ENCODE peak calls at places on chromosome 13, in four cellular contexts. One of them, this sample, is unnamed.

GRCh38 chr13:66407159-66407558 is 823.0 kb downstream of the PCDH9 start:
- DNase-seq in sciatic nerve: no peak
- DNase-seq in heart left ventricle: no peak
- DNase-seq in tibial nerve: no peak
- DNase-seq in this sample: no peak

GRCh38 chr13:79187917-79188699 is 217.9 kb downstream of the RBM26 start:
- DNase-seq in sciatic nerve: no peak
- DNase-seq in heart left ventricle: no peak
- DNase-seq in tibial nerve: no peak
- DNase-seq in this sample: no peak

GRCh38 chr13:107827840-107828549 is 387.3 kb downstream of the LIG4 start:
- DNase-seq in sciatic nerve: no peak
- DNase-seq in heart left ventricle: no peak
- DNase-seq in tibial nerve: no peak
- DNase-seq in this sample: no peak

GRCh38 chr13:29743229-29743786 is 107.1 kb downstream of the UBL3 start:
- DNase-seq in sciatic nerve: peak
- DNase-seq in heart left ventricle: no peak
- DNase-seq in tibial nerve: peak
- DNase-seq in this sample: no peak

GRCh38 chr13:80903911-80904310 is 563.0 kb upstream of the SPRY2 start:
- DNase-seq in sciatic nerve: no peak
- DNase-seq in heart left ventricle: no peak
- DNase-seq in tibial nerve: no peak
- DNase-seq in this sample: no peak

GRCh38 chr13:106103779-106104178 is 431.7 kb downstream of the EFNB2 start:
- DNase-seq in sciatic nerve: no peak
- DNase-seq in heart left ventricle: no peak
- DNase-seq in tibial nerve: no peak
- DNase-seq in this sample: no peak

GRCh38 chr13:48403151-48403631 is 9.7 kb downstream of the LPAR6 start:
- DNase-seq in sciatic nerve: no peak
- DNase-seq in heart left ventricle: no peak
- DNase-seq in tibial nerve: no peak
- DNase-seq in this sample: no peak

GRCh38 chr13:62333466-62333865 is 917.8 kb upstream of the PCDH20 start:
- DNase-seq in sciatic nerve: no peak
- DNase-seq in heart left ventricle: no peak
- DNase-seq in tibial nerve: no peak
- DNase-seq in this sample: no peak

GRCh38 chr13:49646688-49647087 is 18.4 kb downstream of the ARL11 start:
- DNase-seq in sciatic nerve: no peak
- DNase-seq in heart left ventricle: no peak
- DNase-seq in tibial nerve: no peak
- DNase-seq in this sample: no peak

GRCh38 chr13:35621989-35622388 is 145.5 kb upstream of the MAB21L1 start:
- DNase-seq in sciatic nerve: no peak
- DNase-seq in heart left ventricle: no peak
- DNase-seq in tibial nerve: no peak
- DNase-seq in this sample: no peak

GRCh38 chr13:103403814-103404213 is 337.6 kb upstream of the SLC10A2 start:
- DNase-seq in sciatic nerve: no peak
- DNase-seq in heart left ventricle: no peak
- DNase-seq in tibial nerve: no peak
- DNase-seq in this sample: no peak

GRCh38 chr13:104143760-104144406 is 1077.7 kb upstream of the SLC10A2 start:
- DNase-seq in sciatic nerve: no peak
- DNase-seq in heart left ventricle: no peak
- DNase-seq in tibial nerve: no peak
- DNase-seq in this sample: no peak

GRCh38 chr13:21121616-21122015 is 54.7 kb downstream of the SKA3 start:
- DNase-seq in sciatic nerve: no peak
- DNase-seq in heart left ventricle: no peak
- DNase-seq in tibial nerve: no peak
- DNase-seq in this sample: no peak

GRCh38 chr13:51501592-51502205 is 48.9 kb upstream of the INTS6 start:
- DNase-seq in sciatic nerve: no peak
- DNase-seq in heart left ventricle: no peak
- DNase-seq in tibial nerve: no peak
- DNase-seq in this sample: no peak

GRCh38 chr13:29454931-29455481 is 140.5 kb downstream of the SLC7A1 start:
- DNase-seq in sciatic nerve: no peak
- DNase-seq in heart left ventricle: no peak
- DNase-seq in tibial nerve: no peak
- DNase-seq in this sample: no peak

GRCh38 chr13:76223565-76223964 is 587.4 kb downstream of the LMO7 start:
- DNase-seq in sciatic nerve: no peak
- DNase-seq in heart left ventricle: no peak
- DNase-seq in tibial nerve: no peak
- DNase-seq in this sample: no peak

GRCh38 chr13:33270906-33271538 is 14.5 kb downstream of the STARD13 start:
- DNase-seq in sciatic nerve: no peak
- DNase-seq in heart left ventricle: no peak
- DNase-seq in tibial nerve: no peak
- DNase-seq in this sample: no peak

GRCh38 chr13:113765241-113765910 is 6.3 kb downstream of the TMEM255B start:
- DNase-seq in sciatic nerve: peak
- DNase-seq in heart left ventricle: peak
- DNase-seq in tibial nerve: no peak
- DNase-seq in this sample: no peak

GRCh38 chr13:44257806-44258205 is 115.8 kb upstream of the SERP2 start:
- DNase-seq in sciatic nerve: no peak
- DNase-seq in heart left ventricle: no peak
- DNase-seq in tibial nerve: no peak
- DNase-seq in this sample: no peak

GRCh38 chr13:76610819-76611415 is 275.3 kb downstream of the KCTD12 start:
- DNase-seq in sciatic nerve: no peak
- DNase-seq in heart left ventricle: no peak
- DNase-seq in tibial nerve: no peak
- DNase-seq in this sample: no peak

GRCh38 chr13:42753697-42754096 is 27.7 kb upstream of the FAM216B start:
- DNase-seq in sciatic nerve: peak
- DNase-seq in heart left ventricle: no peak
- DNase-seq in tibial nerve: peak
- DNase-seq in this sample: no peak

GRCh38 chr13:93758575-93758974 is 532.0 kb downstream of the GPC6 start:
- DNase-seq in sciatic nerve: no peak
- DNase-seq in heart left ventricle: no peak
- DNase-seq in tibial nerve: no peak
- DNase-seq in this sample: no peak

GRCh38 chr13:44191504-44192171 is 182.0 kb upstream of the SERP2 start:
- DNase-seq in sciatic nerve: no peak
- DNase-seq in heart left ventricle: peak
- DNase-seq in tibial nerve: peak
- DNase-seq in this sample: peak

GRCh38 chr13:33150146-33150545 is 133.9 kb downstream of the KL start:
- DNase-seq in sciatic nerve: no peak
- DNase-seq in heart left ventricle: no peak
- DNase-seq in tibial nerve: no peak
- DNase-seq in this sample: no peak

GRCh38 chr13:89812856-89813255 is 1534.6 kb upstream of the MIR17HG start:
- DNase-seq in sciatic nerve: no peak
- DNase-seq in heart left ventricle: no peak
- DNase-seq in tibial nerve: no peak
- DNase-seq in this sample: no peak

GRCh38 chr13:100146534-100146933 is 57.6 kb downstream of the PCCA start:
- DNase-seq in sciatic nerve: no peak
- DNase-seq in heart left ventricle: no peak
- DNase-seq in tibial nerve: no peak
- DNase-seq in this sample: no peak

GRCh38 chr13:29925457-29925856 is 75.0 kb upstream of the UBL3 start:
- DNase-seq in sciatic nerve: peak
- DNase-seq in heart left ventricle: peak
- DNase-seq in tibial nerve: peak
- DNase-seq in this sample: peak

GRCh38 chr13:99150575-99151370 is 49.9 kb upstream of the UBAC2 start:
- DNase-seq in sciatic nerve: no peak
- DNase-seq in heart left ventricle: no peak
- DNase-seq in tibial nerve: no peak
- DNase-seq in this sample: no peak

GRCh38 chr13:94327318-94327717 is 152.2 kb downstream of the DCT start:
- DNase-seq in sciatic nerve: no peak
- DNase-seq in heart left ventricle: no peak
- DNase-seq in tibial nerve: no peak
- DNase-seq in this sample: no peak

GRCh38 chr13:43441916-43442315 is 344.9 kb downstream of the ENOX1 start:
- DNase-seq in sciatic nerve: no peak
- DNase-seq in heart left ventricle: no peak
- DNase-seq in tibial nerve: no peak
- DNase-seq in this sample: no peak

GRCh38 chr13:99425485-99426341 is 75.6 kb upstream of the TM9SF2 start:
- DNase-seq in sciatic nerve: no peak
- DNase-seq in heart left ventricle: no peak
- DNase-seq in tibial nerve: no peak
- DNase-seq in this sample: peak

GRCh38 chr13:46951516-46951915 is 54.7 kb upstream of the HTR2A start:
- DNase-seq in sciatic nerve: no peak
- DNase-seq in heart left ventricle: no peak
- DNase-seq in tibial nerve: no peak
- DNase-seq in this sample: no peak

GRCh38 chr13:50529154-50529882 is 314.2 kb downstream of the DLEU7 start:
- DNase-seq in sciatic nerve: peak
- DNase-seq in heart left ventricle: peak
- DNase-seq in tibial nerve: peak
- DNase-seq in this sample: peak

GRCh38 chr13:86881390-86881789 is 789.8 kb upstream of the SLITRK5 start:
- DNase-seq in sciatic nerve: no peak
- DNase-seq in heart left ventricle: no peak
- DNase-seq in tibial nerve: no peak
- DNase-seq in this sample: no peak

GRCh38 chr13:107803822-107804495 is 411.4 kb downstream of the LIG4 start:
- DNase-seq in sciatic nerve: no peak
- DNase-seq in heart left ventricle: no peak
- DNase-seq in tibial nerve: no peak
- DNase-seq in this sample: no peak